ENCODE peak calls at places on chromosomes 4 and X, in four cellular contexts. A is GOT3, I is EL, H is LoVo. J is an unnamed sample.

GRCh38 chr4:103786014-103786413 is 66.2 kb upstream of the TACR3 start:
- DNase-seq in A (no peak), I (peak), H (peak), J (peak)

GRCh38 chr4:173924561-173924960 is 358.9 kb downstream of the FBXO8 start:
- DNase-seq in I (no peak), H (no peak), A (no peak), J (peak)

GRCh38 chrX:102345916-102346315 is 93.9 kb downstream of the NXF2B start:
- DNase-seq in H (peak), A (no peak), I (peak), J (peak)

GRCh38 chrX:1242901-1243402 is 25.7 kb upstream of the CSF2RA start:
- DNase-seq in A (no peak), I (peak), H (no peak), J (peak)

GRCh38 chr4:153573881-153574807 is 108.0 kb downstream of the TMEM131L start:
- DNase-seq in I (peak), A (peak), H (no peak), J (peak)

GRCh38 chrX:24014388-24015018 is 12.5 kb downstream of the KLHL15 start:
- DNase-seq in H (no peak), I (no peak), A (no peak), J (no peak)

GRCh38 chr4:140315032-140315826 is 58.2 kb upstream of the SCOC start:
- DNase-seq in A (no peak), H (no peak), I (no peak), J (no peak)

GRCh38 chr4:87058272-87059073 is 123.7 kb downstream of the AFF1 start:
- DNase-seq in H (peak), A (no peak), I (peak), J (peak)

GRCh38 chr4:151744614-151745013 is 16.2 kb downstream of the GATB start:
- DNase-seq in A (no peak), I (peak), H (no peak), J (peak)

GRCh38 chrX:153981771-153982533 is 9.4 kb downstream of the TMEM187 start:
- DNase-seq in I (no peak), A (no peak), H (no peak), J (no peak)

GRCh38 chrX:110167952-110168451 is 149.9 kb downstream of the AMMECR1 start:
- DNase-seq in I (peak), A (no peak), H (no peak), J (peak)

GRCh38 chr4:71396382-71396781 is 57.6 kb downstream of the SLC4A4 start:
- DNase-seq in H (no peak), A (no peak), I (peak), J (peak)

J was measured in kidney tubule cell.